ENCODE peak calls at places on chromosomes 7 and 10, in seven cellular contexts. One of them, this sample, is unnamed.

GRCh38 chr7:68722044-68722443 is 876.2 kb upstream of the AUTS2 start:
- DNase-seq in AG04449: no peak
- DNase-seq in NCI-H748 treated with DMSO at 0.1 percent for 48 hours: no peak
- DNase-seq in effector CD8-positive, alpha-beta T cell: no peak
- DNase-seq in T1000: no peak
- DNase-seq in CD4-positive, alpha-beta T cell: no peak
- DNase-seq in stimulated activated CD8-positive, alpha-beta memory T cell treated with anti-CD3 and anti-CD28 coated beads, Interleukin-7, amount 100 ng/mL, for 1 hour: no peak
- DNase-seq in this sample: no peak

GRCh38 chr7:80379034-80379433 is 132.8 kb downstream of the GNAT3 start:
- DNase-seq in AG04449: no peak
- DNase-seq in stimulated activated CD8-positive, alpha-beta memory T cell treated with anti-CD3 and anti-CD28 coated beads, Interleukin-7, amount 100 ng/mL, for 1 hour: no peak
- DNase-seq in T1000: no peak
- DNase-seq in NCI-H748 treated with DMSO at 0.1 percent for 48 hours: no peak
- DNase-seq in effector CD8-positive, alpha-beta T cell: no peak
- DNase-seq in CD4-positive, alpha-beta T cell: no peak
- DNase-seq in this sample: no peak

GRCh38 chr10:123429631-123430257 is 236.4 kb upstream of the GPR26 start:
- DNase-seq in CD4-positive, alpha-beta T cell: no peak
- DNase-seq in NCI-H748 treated with DMSO at 0.1 percent for 48 hours: no peak
- DNase-seq in stimulated activated CD8-positive, alpha-beta memory T cell treated with anti-CD3 and anti-CD28 coated beads, Interleukin-7, amount 100 ng/mL, for 1 hour: no peak
- DNase-seq in T1000: no peak
- DNase-seq in effector CD8-positive, alpha-beta T cell: no peak
- DNase-seq in AG04449: no peak
- DNase-seq in this sample: no peak

GRCh38 chr10:94680544-94680943 is 3.0 kb upstream of the CYP2C18 start:
- DNase-seq in NCI-H748 treated with DMSO at 0.1 percent for 48 hours: no peak
- DNase-seq in AG04449: no peak
- DNase-seq in effector CD8-positive, alpha-beta T cell: no peak
- DNase-seq in stimulated activated CD8-positive, alpha-beta memory T cell treated with anti-CD3 and anti-CD28 coated beads, Interleukin-7, amount 100 ng/mL, for 1 hour: no peak
- DNase-seq in T1000: no peak
- DNase-seq in CD4-positive, alpha-beta T cell: no peak
- DNase-seq in this sample: no peak

GRCh38 chr7:126690848-126691751 is 561.6 kb downstream of the GRM8 start:
- DNase-seq in effector CD8-positive, alpha-beta T cell: no peak
- DNase-seq in T1000: no peak
- DNase-seq in AG04449: no peak
- DNase-seq in CD4-positive, alpha-beta T cell: no peak
- DNase-seq in NCI-H748 treated with DMSO at 0.1 percent for 48 hours: no peak
- DNase-seq in stimulated activated CD8-positive, alpha-beta memory T cell treated with anti-CD3 and anti-CD28 coated beads, Interleukin-7, amount 100 ng/mL, for 1 hour: no peak
- DNase-seq in this sample: no peak

GRCh38 chr7:48426331-48426965 is 255.2 kb downstream of the ABCA13 start:
- DNase-seq in T1000: no peak
- DNase-seq in CD4-positive, alpha-beta T cell: no peak
- DNase-seq in stimulated activated CD8-positive, alpha-beta memory T cell treated with anti-CD3 and anti-CD28 coated beads, Interleukin-7, amount 100 ng/mL, for 1 hour: no peak
- DNase-seq in effector CD8-positive, alpha-beta T cell: no peak
- DNase-seq in AG04449: no peak
- DNase-seq in NCI-H748 treated with DMSO at 0.1 percent for 48 hours: no peak
- DNase-seq in this sample: no peak

GRCh38 chr10:45580781-45581496 is 91.6 kb downstream of the ZFAND4 start:
- DNase-seq in CD4-positive, alpha-beta T cell: no peak
- DNase-seq in stimulated activated CD8-positive, alpha-beta memory T cell treated with anti-CD3 and anti-CD28 coated beads, Interleukin-7, amount 100 ng/mL, for 1 hour: no peak
- DNase-seq in effector CD8-positive, alpha-beta T cell: no peak
- DNase-seq in NCI-H748 treated with DMSO at 0.1 percent for 48 hours: no peak
- DNase-seq in AG04449: no peak
- DNase-seq in T1000: no peak
- DNase-seq in this sample: no peak

GRCh38 chr7:37267251-37267650 is 181.4 kb downstream of the ELMO1 start:
- DNase-seq in stimulated activated CD8-positive, alpha-beta memory T cell treated with anti-CD3 and anti-CD28 coated beads, Interleukin-7, amount 100 ng/mL, for 1 hour: no peak
- DNase-seq in T1000: no peak
- DNase-seq in effector CD8-positive, alpha-beta T cell: no peak
- DNase-seq in AG04449: no peak
- DNase-seq in CD4-positive, alpha-beta T cell: no peak
- DNase-seq in NCI-H748 treated with DMSO at 0.1 percent for 48 hours: no peak
- DNase-seq in this sample: no peak

GRCh38 chr10:61271127-61271780 is 181.9 kb downstream of the TMEM26 start:
- DNase-seq in CD4-positive, alpha-beta T cell: no peak
- DNase-seq in T1000: no peak
- DNase-seq in NCI-H748 treated with DMSO at 0.1 percent for 48 hours: no peak
- DNase-seq in stimulated activated CD8-positive, alpha-beta memory T cell treated with anti-CD3 and anti-CD28 coated beads, Interleukin-7, amount 100 ng/mL, for 1 hour: no peak
- DNase-seq in AG04449: peak
- DNase-seq in effector CD8-positive, alpha-beta T cell: no peak
- DNase-seq in this sample: no peak

GRCh38 chr10:8137726-8138125 is 83.2 kb downstream of the GATA3 start:
- DNase-seq in AG04449: no peak
- DNase-seq in effector CD8-positive, alpha-beta T cell: no peak
- DNase-seq in CD4-positive, alpha-beta T cell: peak
- DNase-seq in T1000: no peak
- DNase-seq in NCI-H748 treated with DMSO at 0.1 percent for 48 hours: no peak
- DNase-seq in stimulated activated CD8-positive, alpha-beta memory T cell treated with anti-CD3 and anti-CD28 coated beads, Interleukin-7, amount 100 ng/mL, for 1 hour: no peak
- DNase-seq in this sample: no peak

GRCh38 chr7:50799873-50800272 is 17.2 kb upstream of the GRB10 start:
- DNase-seq in AG04449: no peak
- DNase-seq in stimulated activated CD8-positive, alpha-beta memory T cell treated with anti-CD3 and anti-CD28 coated beads, Interleukin-7, amount 100 ng/mL, for 1 hour: no peak
- DNase-seq in NCI-H748 treated with DMSO at 0.1 percent for 48 hours: no peak
- DNase-seq in effector CD8-positive, alpha-beta T cell: no peak
- DNase-seq in T1000: no peak
- DNase-seq in CD4-positive, alpha-beta T cell: no peak
- DNase-seq in this sample: no peak

GRCh38 chr10:59880976-59881510 is 25.3 kb downstream of the CCDC6 start:
- DNase-seq in NCI-H748 treated with DMSO at 0.1 percent for 48 hours: no peak
- DNase-seq in T1000: no peak
- DNase-seq in stimulated activated CD8-positive, alpha-beta memory T cell treated with anti-CD3 and anti-CD28 coated beads, Interleukin-7, amount 100 ng/mL, for 1 hour: no peak
- DNase-seq in effector CD8-positive, alpha-beta T cell: no peak
- DNase-seq in AG04449: no peak
- DNase-seq in CD4-positive, alpha-beta T cell: no peak
- DNase-seq in this sample: no peak

GRCh38 chr10:88990528-88991160 is at the start of gene FAS:
- DNase-seq in AG04449: no peak
- DNase-seq in NCI-H748 treated with DMSO at 0.1 percent for 48 hours: peak
- DNase-seq in CD4-positive, alpha-beta T cell: peak
- DNase-seq in effector CD8-positive, alpha-beta T cell: peak
- DNase-seq in stimulated activated CD8-positive, alpha-beta memory T cell treated with anti-CD3 and anti-CD28 coated beads, Interleukin-7, amount 100 ng/mL, for 1 hour: peak
- DNase-seq in T1000: peak
- DNase-seq in this sample: peak

GRCh38 chr10:17029581-17030271 is 99.9 kb downstream of the CUBN start:
- DNase-seq in stimulated activated CD8-positive, alpha-beta memory T cell treated with anti-CD3 and anti-CD28 coated beads, Interleukin-7, amount 100 ng/mL, for 1 hour: peak
- DNase-seq in NCI-H748 treated with DMSO at 0.1 percent for 48 hours: no peak
- DNase-seq in AG04449: no peak
- DNase-seq in effector CD8-positive, alpha-beta T cell: peak
- DNase-seq in CD4-positive, alpha-beta T cell: peak
- DNase-seq in T1000: no peak
- DNase-seq in this sample: no peak

GRCh38 chr10:60760711-60761210 is 17.5 kb upstream of the CDK1 start:
- DNase-seq in stimulated activated CD8-positive, alpha-beta memory T cell treated with anti-CD3 and anti-CD28 coated beads, Interleukin-7, amount 100 ng/mL, for 1 hour: no peak
- DNase-seq in NCI-H748 treated with DMSO at 0.1 percent for 48 hours: no peak
- DNase-seq in effector CD8-positive, alpha-beta T cell: no peak
- DNase-seq in T1000: no peak
- DNase-seq in AG04449: no peak
- DNase-seq in CD4-positive, alpha-beta T cell: no peak
- DNase-seq in this sample: no peak